ENCODE peak calls at places on chromosomes 11 and 22, in four cellular contexts. R is breast epithelium; F is hepatocyte; M is CD8-positive, alpha-beta T cell. U is an unnamed sample.

GRCh38 chr22:31212783-31213626 is 907 bp downstream of the LIMK2 start:
- DNase-seq in R (no peak), F (no peak), M (no peak), U (no peak)

GRCh38 chr11:15035283-15035682 is 38.1 kb upstream of the CALCB start:
- DNase-seq in R (no peak), F (no peak), M (no peak), U (no peak)

GRCh38 chr11:61293869-61294716 is 1.0 kb downstream of the VWCE start:
- DNase-seq in R (no peak), F (peak; percentile 80), M (peak; percentile 17), U (peak; percentile 23)

GRCh38 chr11:14082338-14082737 is 119.8 kb downstream of the SPON1 start:
- DNase-seq in R (no peak), F (no peak), M (no peak), U (no peak)

GRCh38 chr22:30176431-30176830 is 70.1 kb downstream of the LIF start:
- DNase-seq in R (no peak), F (no peak), M (no peak), U (no peak)

GRCh38 chr11:93585758-93586157 is 42.6 kb upstream of the SMCO4 start:
- DNase-seq in R (no peak), F (peak; percentile 67), M (no peak), U (no peak)

GRCh38 chr11:65417221-65417701 is 5.3 kb upstream of the NEAT1 start:
- DNase-seq in R (no peak), F (no peak), M (peak; percentile 50), U (no peak)

GRCh38 chr11:10606536-10607208 is 38.2 kb upstream of the LYVE1 start:
- DNase-seq in R (no peak), F (no peak), M (no peak), U (no peak)

GRCh38 chr11:64802370-64803162 is 448 bp downstream of the MAP4K2 start:
- DNase-seq in R (no peak), F (no peak), M (peak; percentile 41), U (no peak)

GRCh38 chr11:72759468-72759867 is 7.3 kb upstream of the ARAP1 start:
- DNase-seq in R (no peak), F (no peak), M (no peak), U (no peak)

GRCh38 chr11:17876827-17877226 is 136.0 kb downstream of the SERGEF start:
- DNase-seq in R (no peak), F (no peak), M (no peak), U (no peak)

GRCh38 chr11:37504066-37504611 is 906.1 kb upstream of the RAG2 start:
- DNase-seq in R (no peak), F (peak; percentile 55), M (no peak), U (no peak)

GRCh38 chr11:108121274-108122155 is at the start of gene ACAT1:
- DNase-seq in R (peak; percentile 98), F (peak; percentile 96), M (peak; percentile 98), U (peak; percentile 86)

GRCh38 chr11:121587182-121587581 is 134.4 kb upstream of the SORL1-AS1 start:
- DNase-seq in R (no peak), F (peak; percentile 34), M (no peak), U (no peak)

GRCh38 chr11:17979770-17980371 is 33.0 kb downstream of the SERGEF start:
- DNase-seq in R (no peak), F (peak; percentile 61), M (peak; percentile 27), U (no peak)

GRCh38 chr11:69542314-69543168 is 61.1 kb downstream of the LINC01488 start:
- DNase-seq in R (peak; percentile 31), F (peak; percentile 2), M (no peak), U (no peak)

U was measured in thoracic aorta.